ENCODE peak calls at places on chromosomes 12 and 14, in five cellular contexts. M is SJSA1, T is NCI-H1417, N is cardiac fibroblast, F is Caki2. P is an unnamed sample.

GRCh38 chr12:9951026-9951652 is 19.0 kb upstream of the CLEC2A start:
- DNase-seq in T (no peak), F (no peak), N (no peak), M (no peak), P (no peak)

GRCh38 chr14:98169170-98169587 is 1102.8 kb downstream of the BCL11B start:
- DNase-seq in N (no peak), M (no peak), T (no peak), F (no peak), P (no peak)

GRCh38 chr14:73474952-73475351 is 15.8 kb upstream of the RIOX1 start:
- DNase-seq in T (no peak), N (no peak), F (no peak), M (no peak), P (no peak)

GRCh38 chr12:60106207-60106606 is 510.4 kb downstream of the SLC16A7 start:
- DNase-seq in M (no peak), T (no peak), F (no peak), N (peak), P (peak)

GRCh38 chr14:99819514-99819913 is 26.3 kb downstream of the EML1 start:
- DNase-seq in M (no peak), N (no peak), F (no peak), T (no peak), P (no peak)

GRCh38 chr14:22251090-22251489 is 337.9 kb downstream of the DAD1 start:
- DNase-seq in N (peak), M (no peak), F (no peak), T (no peak), P (no peak)

GRCh38 chr12:72081787-72082186 is 143.1 kb downstream of the TPH2 start:
- DNase-seq in M (no peak), N (no peak), F (no peak), T (no peak), P (no peak)

GRCh38 chr14:76776306-76777251 is 15.3 kb downstream of the VASH1 start:
- DNase-seq in M (no peak), T (no peak), N (no peak), F (no peak), P (peak)

GRCh38 chr14:24978862-24979724 is 70.9 kb downstream of the STXBP6 start:
- DNase-seq in M (no peak), F (peak), N (no peak), T (no peak), P (no peak)

GRCh38 chr12:76450690-76451089 is 102.5 kb upstream of the BBS10 start:
- DNase-seq in T (no peak), N (peak), F (peak), M (peak), P (no peak)

GRCh38 chr12:62166525-62166924 is 93.7 kb upstream of the USP15 start:
- DNase-seq in F (no peak), M (no peak), T (no peak), N (no peak), P (no peak)

GRCh38 chr12:93686572-93687365 is 9.6 kb downstream of the CRADD start:
- DNase-seq in M (no peak), N (no peak), F (no peak), T (no peak), P (no peak)

GRCh38 chr12:11130999-11131398 is 3.4 kb downstream of the TAS2R30 start:
- DNase-seq in F (no peak), M (no peak), N (no peak), T (no peak), P (no peak)

GRCh38 chr12:83199069-83199468 is 512.4 kb downstream of the TMTC2 start:
- DNase-seq in F (no peak), M (no peak), T (no peak), N (no peak), P (no peak)

GRCh38 chr12:106323537-106323936 is 21.0 kb downstream of the TCP11L2 start:
- DNase-seq in M (no peak), F (no peak), T (no peak), N (no peak), P (no peak)

GRCh38 chr12:52873832-52874572 is 25.2 kb upstream of the KRT78 start:
- DNase-seq in M (peak), N (peak), F (peak), T (peak), P (peak)

GRCh38 chr14:93263416-93263815 is 56.4 kb downstream of the UBR7 start:
- DNase-seq in M (no peak), N (peak), F (no peak), T (no peak), P (no peak)

GRCh38 chr12:68157295-68157871 is 2.2 kb downstream of the IFNG start:
- DNase-seq in T (no peak), N (no peak), F (no peak), M (no peak), P (no peak)

GRCh38 chr14:34398024-34398423 is 64.0 kb downstream of the SPTSSA start:
- DNase-seq in N (peak), F (no peak), M (no peak), T (no peak), P (no peak)